ENCODE peak calls at places on chromosomes 11 and 22, in five cellular contexts. X is CD8-positive, alpha-beta memory T cell; P is activated CD4-positive, alpha-beta memory T cell treated with anti-CD3 and anti-CD28 coated beads, Interleukin-2, amount 10 ng/mL, durations not matched to agents 7 days and 5 days; L is body of pancreas; D is colonic mucosa. G is an unnamed sample.

GRCh38 chr11:96342971-96343711 is at the start of gene MAML2:
- DNase-seq in P (peak), L (peak), X (peak), D (peak), G (peak)

GRCh38 chr11:68992743-68993255 is 12.0 kb upstream of the MRGPRD start:
- DNase-seq in P (no peak), X (no peak), L (no peak), D (no peak), G (no peak)

GRCh38 chr11:117300773-117301172 is 9.6 kb downstream of the BACE1-AS start:
- DNase-seq in P (no peak), D (no peak), L (no peak), X (no peak), G (no peak)

GRCh38 chr11:65576232-65576866 is 496 bp downstream of the EHBP1L1 start:
- DNase-seq in P (no peak), X (no peak), D (no peak), L (no peak), G (no peak)

GRCh38 chr11:17508816-17509215 is 32.2 kb upstream of the ABCC8 start:
- DNase-seq in D (no peak), L (no peak), X (no peak), P (no peak), G (no peak)

GRCh38 chr11:105229257-105229656 is 89.7 kb upstream of the CARD18 start:
- DNase-seq in D (no peak), X (no peak), P (no peak), L (no peak), G (no peak)

GRCh38 chr11:117620659-117621058 is 176.4 kb downstream of the DSCAML1 start:
- DNase-seq in D (no peak), P (no peak), L (no peak), X (no peak), G (no peak)

GRCh38 chr22:19717181-19717580 is 2.9 kb downstream of the SEPTIN5 start:
- DNase-seq in D (no peak), X (no peak), P (no peak), L (no peak), G (no peak)

GRCh38 chr11:98561216-98561615 is 459.5 kb upstream of the CNTN5 start:
- DNase-seq in P (no peak), D (no peak), X (no peak), L (no peak), G (no peak)

GRCh38 chr22:45036154-45036553 is 26.3 kb upstream of the PHF21B start:
- DNase-seq in X (no peak), D (no peak), P (no peak), L (no peak), G (no peak)

GRCh38 chr11:45021692-45022130 is 71.0 kb upstream of the TP53I11 start:
- DNase-seq in P (no peak), L (peak), D (peak), X (no peak), G (no peak)

GRCh38 chr11:46361283-46362145 is 14.3 kb downstream of the DGKZ start:
- DNase-seq in L (peak), D (no peak), X (peak), P (peak), G (peak)

GRCh38 chr11:28704801-28705200 is 596.6 kb downstream of the METTL15 start:
- DNase-seq in D (no peak), X (no peak), P (no peak), L (no peak), G (no peak)

GRCh38 chr11:110621826-110622225 is 90.4 kb downstream of the ARHGAP20 start:
- DNase-seq in P (no peak), L (no peak), X (no peak), D (no peak), G (no peak)

GRCh38 chr11:70739091-70739490 is 340.8 kb downstream of the CTTN start:
- DNase-seq in D (no peak), P (no peak), L (no peak), X (peak), G (no peak)

GRCh38 chr11:63850946-63851345 is 12.0 kb downstream of the MARK2 start:
- DNase-seq in L (peak), D (no peak), X (no peak), P (no peak), G (no peak)

GRCh38 chr11:1534682-1535081 is 37.4 kb downstream of the DUSP8 start:
- DNase-seq in L (no peak), D (no peak), P (no peak), X (no peak), G (no peak)

GRCh38 chr22:31537019-31537535 is 40.7 kb downstream of the SFI1 start:
- DNase-seq in X (no peak), D (no peak), P (peak), L (no peak), G (peak)

GRCh38 chr11:36400768-36401455 is 104.8 kb downstream of the PRR5L start:
- DNase-seq in L (no peak), D (no peak), P (no peak), X (no peak), G (peak)

GRCh38 chr11:125890447-125891100 is 3.1 kb downstream of the HYLS1 start:
- DNase-seq in D (no peak), L (no peak), P (no peak), X (no peak), G (no peak)

GRCh38 chr11:22730319-22730718 is 63.9 kb downstream of the GAS2 start:
- DNase-seq in X (no peak), L (no peak), D (no peak), P (no peak), G (no peak)

GRCh38 chr11:100670140-100670539 is 16.9 kb upstream of the ARHGAP42 start:
- DNase-seq in P (no peak), X (no peak), L (no peak), D (no peak), G (no peak)

GRCh38 chr11:27678242-27678641 is 22.0 kb downstream of the BDNF start:
- DNase-seq in X (no peak), P (no peak), D (no peak), L (no peak), G (no peak)

GRCh38 chr11:76361365-76361764 is 19.6 kb downstream of the THAP12 start:
- DNase-seq in D (no peak), P (no peak), X (no peak), L (no peak), G (no peak)

GRCh38 chr11:72223615-72224586 is 666 bp upstream of the INPPL1 start:
- DNase-seq in X (peak), D (peak), L (peak), P (peak), G (peak)

GRCh38 chr11:69430566-69430965 is 50.9 kb upstream of the LINC01488 start:
- DNase-seq in P (no peak), X (no peak), L (no peak), D (no peak), G (no peak)

GRCh38 chr22:36636916-36637315 is 66.6 kb downstream of the CACNG2 start:
- DNase-seq in D (no peak), P (no peak), L (no peak), X (no peak), G (no peak)

GRCh38 chr11:130180491-130180890 is 20.9 kb downstream of the ST14 start:
- DNase-seq in L (no peak), P (no peak), D (peak), X (no peak), G (no peak)

GRCh38 chr11:126475627-126475991 is 120.1 kb downstream of the ST3GAL4 start:
- DNase-seq in X (no peak), D (no peak), P (no peak), L (no peak), G (no peak)

GRCh38 chr11:128734439-128735224 is 40.8 kb downstream of the FLI1 start:
- DNase-seq in L (no peak), D (peak), P (peak), X (no peak), G (peak)

GRCh38 chr11:44611687-44612437 is 46.4 kb downstream of the CD82 start:
- DNase-seq in P (peak), L (no peak), X (peak), D (no peak), G (peak)

GRCh38 chr11:9691865-9692264 is 28.0 kb downstream of the SWAP70 start:
- DNase-seq in L (no peak), X (no peak), P (no peak), D (no peak), G (no peak)

GRCh38 chr11:78586452-78587046 is 11.9 kb upstream of the NARS2 start:
- DNase-seq in L (no peak), D (no peak), P (no peak), X (no peak), G (no peak)

GRCh38 chr11:44837650-44838049 is 110.9 kb downstream of the TSPAN18 start:
- DNase-seq in L (no peak), D (no peak), P (no peak), X (no peak), G (no peak)

G was measured in stimulated activated naive B cell treated with anti-CD40 and anti-IgM and Interleukin-4, amounts not matched to agents 10 μg/mL and 1 μg/mL and 100 μg/mL, for 72 hours.